ENCODE peak calls at places on chromosomes 5 and 9, in four cellular contexts. F, Q, C and L are unnamed samples.
A peak's percentile ranks its signal among the peaks of the same experiment; 100 is the strongest.

GRCh38 chr5:154857091-154857533 is 1.3 kb upstream of the CNOT8 start:
- DNase-seq in Q (peak; percentile 93), F (no peak), C (no peak), L (peak; percentile 95)

GRCh38 chr5:170503970-170504525 is at the start of gene KCNIP1:
- DNase-seq in Q (no peak), F (no peak), C (peak; percentile 93), L (no peak)

GRCh38 chr9:70466976-70467551 is 52.6 kb upstream of the KLF9 start:
- DNase-seq in Q (no peak), F (no peak), C (no peak), L (no peak)

GRCh38 chr5:43514471-43514815 is 505 bp downstream of the C5orf34 start:
- DNase-seq in Q (no peak), C (peak; percentile 51), F (no peak), L (no peak)

GRCh38 chr9:5478214-5478613 is 27.9 kb downstream of the CD274 start:
- DNase-seq in Q (no peak), C (no peak), F (no peak), L (no peak)

GRCh38 chr9:95750725-95751644 is 124.5 kb upstream of the ERCC6L2 start:
- DNase-seq in C (no peak), Q (no peak), F (no peak), L (no peak)

GRCh38 chr9:37300620-37301368 is 121.7 kb upstream of the GRHPR start:
- DNase-seq in C (no peak), Q (no peak), F (no peak), L (no peak)

GRCh38 chr5:151820903-151821302 is 49.1 kb downstream of the G3BP1 start:
- DNase-seq in Q (no peak), C (no peak), F (no peak), L (no peak)

GRCh38 chr5:131109540-131110255 is 55.4 kb downstream of the HINT1 start:
- DNase-seq in C (peak; percentile 46), F (peak; percentile 47), Q (no peak), L (no peak)

GRCh38 chr9:4463824-4464223 is 26.4 kb upstream of the SLC1A1 start:
- DNase-seq in Q (no peak), C (no peak), F (no peak), L (no peak)

GRCh38 chr9:70601000-70601929 is 186.8 kb upstream of the KLF9 start:
- DNase-seq in F (no peak), Q (peak; percentile 95), C (peak; percentile 70), L (peak; percentile 96)

GRCh38 chr9:137800196-137801022 is 77.2 kb upstream of the CACNA1B start:
- DNase-seq in C (no peak), F (no peak), Q (no peak), L (no peak)

GRCh38 chr5:179680780-179681411 is at the start of gene CBY3:
- DNase-seq in F (no peak), C (no peak), Q (no peak), L (no peak)

GRCh38 chr5:133309166-133309791 is 257.5 kb downstream of the HSPA4 start:
- DNase-seq in C (no peak), F (no peak), Q (no peak), L (no peak)

GRCh38 chr9:128275198-128276007 is at the start of gene GOLGA2:
- DNase-seq in C (peak; percentile 86), F (no peak), Q (no peak), L (no peak)

GRCh38 chr5:100903036-100903887 is at the start of gene ST8SIA4:
- DNase-seq in F (peak; percentile 79), Q (peak; percentile 93), C (peak; percentile 25), L (peak; percentile 96)

GRCh38 chr5:87754009-87754757 is 341.5 kb upstream of the CCNH start:
- DNase-seq in F (no peak), Q (no peak), C (no peak), L (no peak)

GRCh38 chr5:92704590-92704989 is 876.4 kb downstream of the NR2F1-AS1 start:
- DNase-seq in C (no peak), F (no peak), Q (no peak), L (no peak)

GRCh38 chr5:180085837-180086236 is 14.3 kb upstream of the RNF130 start:
- DNase-seq in Q (no peak), F (no peak), C (no peak), L (no peak)

GRCh38 chr9:95341262-95342011 is 23.9 kb upstream of the FANCC start:
- DNase-seq in C (no peak), Q (no peak), F (peak; percentile 38), L (peak; percentile 77)

GRCh38 chr9:15295761-15296405 is 11.1 kb downstream of the TTC39B start:
- DNase-seq in C (no peak), F (no peak), Q (no peak), L (no peak)

GRCh38 chr5:16536246-16536645 is 70.6 kb upstream of the ZNF622 start:
- DNase-seq in C (no peak), F (peak; percentile 16), Q (no peak), L (no peak)

GRCh38 chr5:151234476-151235238 is 10.8 kb upstream of the CCDC69 start:
- DNase-seq in C (no peak), Q (peak; percentile 86), F (peak; percentile 51), L (peak; percentile 93)

GRCh38 chr5:62466228-62466627 is 53.7 kb downstream of the IPO11 start:
- DNase-seq in C (no peak), Q (no peak), F (no peak), L (no peak)

GRCh38 chr5:96582343-96582742 is 79.8 kb upstream of the CAST start:
- DNase-seq in F (no peak), C (peak; percentile 10), Q (no peak), L (no peak)

GRCh38 chr5:79837707-79838620 is 148.3 kb downstream of the CMYA5 start:
- DNase-seq in Q (peak; percentile 57), F (no peak), C (no peak), L (peak; percentile 78)

GRCh38 chr5:115267617-115268016 is 4.9 kb upstream of the PGGT1B start:
- DNase-seq in Q (no peak), C (no peak), F (no peak), L (no peak)

GRCh38 chr5:42808888-42809611 is 2.6 kb downstream of the SELENOP start:
- DNase-seq in F (no peak), C (no peak), Q (no peak), L (no peak)

GRCh38 chr9:4339357-4339756 is 39.5 kb upstream of the GLIS3 start:
- DNase-seq in C (peak; percentile 64), Q (peak; percentile 90), F (peak; percentile 88), L (peak; percentile 92)

GRCh38 chr9:69307446-69308216 is 17.4 kb upstream of the ENTREP1 start:
- DNase-seq in C (no peak), F (no peak), Q (no peak), L (no peak)

GRCh38 chr9:20636883-20637440 is 14.7 kb upstream of the MLLT3 start:
- DNase-seq in F (no peak), Q (no peak), C (no peak), L (no peak)

GRCh38 chr5:142977363-142978051 is 207.3 kb downstream of the ARHGAP26 start:
- DNase-seq in F (no peak), Q (no peak), C (no peak), L (no peak)

GRCh38 chr9:125277411-125277810 is 15.8 kb downstream of the GAPVD1 start:
- DNase-seq in F (no peak), C (no peak), Q (no peak), L (no peak)

GRCh38 chr9:91101598-91102168 is 260.0 kb downstream of the AUH start:
- DNase-seq in F (no peak), C (no peak), Q (no peak), L (no peak)

GRCh38 chr9:2925016-2925415 is 81.1 kb upstream of the PUM3 start:
- DNase-seq in C (no peak), F (no peak), Q (no peak), L (no peak)
- TF ChIP-seq EP300 in C (no peak), F (no peak), Q (no peak), L (no peak)

GRCh38 chr9:89555426-89556375 is 49.1 kb upstream of the GADD45G start:
- DNase-seq in F (no peak), Q (no peak), C (no peak), L (peak; percentile 64)
- H3K27ac ChIP-seq in F (peak overlapping the region; percentile 75), Q (no peak overlapping the region), C (no peak overlapping the region), L (no peak overlapping the region)

DNA sequence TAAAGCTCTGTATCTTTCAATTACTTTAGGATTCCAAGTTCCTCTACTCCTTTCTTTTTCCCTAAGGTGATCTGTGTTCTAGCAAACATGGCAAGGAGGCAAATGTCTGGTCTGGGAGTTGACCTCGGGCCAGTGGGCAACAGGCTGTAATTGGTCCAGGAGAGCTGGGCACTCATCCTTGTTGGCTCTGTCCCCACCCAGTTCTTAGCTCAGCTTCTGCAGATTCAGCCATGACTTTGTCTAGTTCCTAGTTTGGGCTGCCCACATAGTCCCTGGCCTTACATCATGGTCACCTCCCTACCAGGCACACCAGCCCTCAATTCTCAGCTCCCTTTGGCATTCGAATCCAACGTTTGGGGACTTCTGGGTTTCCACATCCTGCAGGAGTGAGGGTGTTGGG is 92.1 kb upstream of the DAP start:
- DNase-seq in Q (no peak), F (no peak), C (no peak), L (peak; percentile 74)
- H3K4me1 ChIP-seq in Q (peaks cover 18% of the 10 kb centered on the region), F (no peaks in the 10 kb centered on the region), C (peaks cover 3% of the 10 kb centered on the region), L (peaks cover 30% of the 10 kb centered on the region)

DNA sequence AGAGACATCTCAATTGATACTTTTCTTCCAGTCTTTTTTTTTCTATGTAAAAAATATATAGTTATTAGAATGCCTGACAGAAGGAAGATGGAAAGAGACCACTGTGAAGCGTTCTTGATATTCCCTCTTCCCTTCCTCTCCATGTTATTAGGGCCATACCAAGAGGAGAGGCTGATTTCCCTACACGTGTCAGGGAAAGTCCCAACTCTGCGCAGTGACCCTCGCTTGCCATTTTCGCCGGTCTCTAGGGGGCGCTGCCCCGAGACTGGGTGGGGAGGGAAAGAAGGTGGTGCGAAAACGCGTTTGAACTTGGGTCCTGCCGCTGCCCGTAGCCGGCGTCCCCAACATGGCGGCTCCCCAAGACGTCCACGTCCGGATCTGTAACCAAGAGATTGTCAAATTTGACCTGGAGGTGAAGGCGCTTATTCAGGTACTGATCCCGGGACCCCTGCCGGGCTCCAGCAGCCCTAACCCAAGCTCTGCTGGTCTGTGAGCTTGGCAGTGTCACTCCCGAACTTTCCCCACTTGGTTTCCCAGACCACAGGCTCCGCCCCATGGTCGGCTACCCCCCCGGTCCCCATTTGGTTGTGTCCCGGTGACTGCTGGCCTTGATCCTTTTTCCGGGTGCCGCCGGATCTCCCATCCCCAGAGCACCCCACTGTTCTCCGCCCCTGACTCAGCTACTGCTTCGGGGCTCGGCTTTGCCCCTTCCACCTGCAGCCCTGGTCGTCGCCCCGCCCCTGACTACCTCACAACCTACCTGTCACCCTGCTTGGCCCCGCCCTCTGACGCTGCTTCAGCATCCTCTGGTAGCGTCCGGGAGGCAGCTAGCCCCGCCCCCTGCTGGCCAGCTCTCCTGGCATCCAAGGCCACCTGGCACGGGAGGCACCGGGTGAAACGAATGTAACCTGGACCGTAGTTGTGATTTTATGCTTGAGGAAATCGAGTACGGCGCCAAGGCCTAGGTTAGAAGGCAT is at the start of gene BNIP1:
- DNase-seq in C (peak; percentile 93), Q (peak; percentile 95), F (peak; percentile 94), L (peak; percentile 98)
- TF ChIP-seq EP300 in C (no peak), Q (no peak), F (no peak), L (no peak)

GRCh38 chr5:32444946-32445758 is 612 bp upstream of the ZFR start:
- DNase-seq in Q (no peak), C (peak; percentile 31), F (no peak), L (no peak)
- H3K27ac ChIP-seq in Q (peak overlapping the region; percentile 93), C (no peak overlapping the region), F (peak overlapping the region; percentile 91), L (peak overlapping the region; percentile 96)

GRCh38 chr5:178236126-178236525 is 3.5 kb upstream of the PHYKPL start:
- DNase-seq in Q (no peak), C (no peak), F (no peak), L (no peak)
- H3K4me1 ChIP-seq in Q (peaks cover 68% of the 10 kb centered on the region), C (peaks cover 47% of the 10 kb centered on the region), F (peaks cover 9% of the 10 kb centered on the region), L (peaks cover 41% of the 10 kb centered on the region)